ENCODE peak calls at places on chromosomes 6 and 20, in six cellular contexts. One of them, this sample, is unnamed.

GRCh38 chr6:145735356-145736165 is at the start of gene EPM2A:
- DNase-seq in T-cell: peak
- DNase-seq in renal cortical epithelial cell: peak
- DNase-seq in tibial artery: peak
- DNase-seq in naive B cell: peak
- DNase-seq in T-helper 1 cell: peak
- DNase-seq in this sample: peak

GRCh38 chr6:150320450-150320849 is 48.4 kb upstream of the IYD start:
- DNase-seq in T-cell: no peak
- DNase-seq in renal cortical epithelial cell: no peak
- DNase-seq in tibial artery: peak
- DNase-seq in naive B cell: no peak
- DNase-seq in T-helper 1 cell: no peak
- DNase-seq in this sample: no peak

GRCh38 chr20:25508083-25508770 is 77.1 kb downstream of the NINL start:
- DNase-seq in T-cell: no peak
- DNase-seq in renal cortical epithelial cell: peak
- DNase-seq in tibial artery: no peak
- DNase-seq in naive B cell: no peak
- DNase-seq in T-helper 1 cell: no peak
- DNase-seq in this sample: no peak

GRCh38 chr6:106804238-106805016 is 170.1 kb downstream of the CD24 start:
- DNase-seq in T-cell: no peak
- DNase-seq in renal cortical epithelial cell: peak
- DNase-seq in tibial artery: no peak
- DNase-seq in naive B cell: no peak
- DNase-seq in T-helper 1 cell: no peak
- DNase-seq in this sample: no peak

GRCh38 chr20:63699466-63700198 is 3.2 kb downstream of the TNFRSF6B start:
- DNase-seq in T-cell: no peak
- DNase-seq in renal cortical epithelial cell: no peak
- DNase-seq in tibial artery: no peak
- DNase-seq in naive B cell: no peak
- DNase-seq in T-helper 1 cell: no peak
- DNase-seq in this sample: peak

GRCh38 chr20:11011653-11012052 is 337.9 kb upstream of the JAG1 start:
- DNase-seq in T-cell: no peak
- DNase-seq in renal cortical epithelial cell: no peak
- DNase-seq in tibial artery: no peak
- DNase-seq in naive B cell: no peak
- DNase-seq in T-helper 1 cell: no peak
- DNase-seq in this sample: no peak

GRCh38 chr20:51339721-51340450 is 202.6 kb downstream of the NFATC2 start:
- DNase-seq in T-cell: no peak
- DNase-seq in renal cortical epithelial cell: peak
- DNase-seq in tibial artery: no peak
- DNase-seq in naive B cell: no peak
- DNase-seq in T-helper 1 cell: no peak
- DNase-seq in this sample: no peak

GRCh38 chr6:137872071-137872470 is 5.0 kb downstream of the TNFAIP3 start:
- DNase-seq in T-cell: no peak
- DNase-seq in renal cortical epithelial cell: no peak
- DNase-seq in tibial artery: no peak
- DNase-seq in naive B cell: no peak
- DNase-seq in T-helper 1 cell: no peak
- DNase-seq in this sample: no peak

GRCh38 chr6:115055579-115055978 is 712.8 kb upstream of the HS3ST5 start:
- DNase-seq in T-cell: no peak
- DNase-seq in renal cortical epithelial cell: no peak
- DNase-seq in tibial artery: no peak
- DNase-seq in naive B cell: no peak
- DNase-seq in T-helper 1 cell: no peak
- DNase-seq in this sample: no peak

GRCh38 chr6:41367700-41368099 is 32.3 kb downstream of the NCR2 start:
- DNase-seq in T-cell: no peak
- DNase-seq in renal cortical epithelial cell: peak
- DNase-seq in tibial artery: no peak
- DNase-seq in naive B cell: no peak
- DNase-seq in T-helper 1 cell: no peak
- DNase-seq in this sample: peak

GRCh38 chr20:15100506-15101160 is 763.2 kb upstream of the FLRT3 start:
- DNase-seq in T-cell: no peak
- DNase-seq in renal cortical epithelial cell: peak
- DNase-seq in tibial artery: no peak
- DNase-seq in naive B cell: no peak
- DNase-seq in T-helper 1 cell: no peak
- DNase-seq in this sample: no peak

GRCh38 chr6:25582101-25582500 is 69.9 kb upstream of the SCGN start:
- DNase-seq in T-cell: no peak
- DNase-seq in renal cortical epithelial cell: peak
- DNase-seq in tibial artery: no peak
- DNase-seq in naive B cell: no peak
- DNase-seq in T-helper 1 cell: no peak
- DNase-seq in this sample: no peak

GRCh38 chr6:98942263-98942803 is 5.4 kb downstream of the FBXL4 start:
- DNase-seq in T-cell: no peak
- DNase-seq in renal cortical epithelial cell: no peak
- DNase-seq in tibial artery: no peak
- DNase-seq in naive B cell: no peak
- DNase-seq in T-helper 1 cell: no peak
- DNase-seq in this sample: no peak

GRCh38 chr20:62632575-62632974 is 9.7 kb upstream of the SLCO4A1 start:
- DNase-seq in T-cell: no peak
- DNase-seq in renal cortical epithelial cell: no peak
- DNase-seq in tibial artery: no peak
- DNase-seq in naive B cell: no peak
- DNase-seq in T-helper 1 cell: no peak
- DNase-seq in this sample: no peak

This sample was measured in HEK293T.